ENCODE peak calls at places on chromosomes 7 and 10, in eight cellular contexts. F is SK-N-SH, J is HCT116, O is OCI-LY7, I is GM23338, L is neural progenitor cell, W is MM.1S, K is hepatocyte. R is an unnamed sample.

GRCh38 chr7:70406419-70407189 is 725.3 kb upstream of the GALNT17 start:
- DNase-seq in F (peak), W (no peak), O (peak), L (no peak), K (no peak), I (no peak), J (no peak), R (no peak)

GRCh38 chr7:27179503-27180430 is 5.3 kb downstream of the HOXA11 start:
- DNase-seq in O (peak), F (peak), W (no peak), L (peak), K (peak), J (no peak), I (peak), R (peak)

GRCh38 chr7:46162582-46162981 is 241.5 kb upstream of the IGFBP3 start:
- DNase-seq in O (no peak), I (no peak), L (no peak), J (no peak), K (no peak), F (no peak), W (no peak), R (no peak)

GRCh38 chr10:28928484-28928883 is 251.2 kb downstream of the BAMBI start:
- DNase-seq in F (no peak), K (no peak), W (no peak), I (no peak), L (no peak), J (peak), O (no peak), R (peak)

GRCh38 chr7:113635492-113635891 is 283.3 kb downstream of the PPP1R3A start:
- DNase-seq in W (no peak), K (no peak), F (no peak), O (no peak), L (no peak), J (no peak), I (no peak), R (no peak)

GRCh38 chr7:94907420-94908203 is at the start of gene PPP1R9A:
- DNase-seq in K (peak), W (peak), L (peak), J (peak), F (peak), O (no peak), I (peak), R (peak)

GRCh38 chr10:51860257-51860656 is 160.9 kb upstream of the CSTF2T start:
- DNase-seq in K (no peak), F (no peak), L (no peak), I (no peak), O (no peak), W (peak), J (no peak), R (peak)

GRCh38 chr7:113636727-113637421 is 281.9 kb downstream of the PPP1R3A start:
- DNase-seq in J (no peak), F (no peak), O (no peak), W (no peak), K (no peak), L (no peak), I (no peak), R (peak)

GRCh38 chr7:99579956-99580777 is 17.9 kb upstream of the TMEM225B start:
- DNase-seq in W (peak), I (peak), K (peak), O (no peak), F (peak), L (peak), J (no peak), R (no peak)

GRCh38 chr10:112913661-112914287 is 36.3 kb upstream of the TCF7L2 start:
- DNase-seq in L (no peak), F (no peak), I (no peak), O (no peak), W (no peak), J (no peak), K (no peak), R (no peak)

GRCh38 chr10:5963071-5963470 is 14.3 kb downstream of the IL15RA start:
- DNase-seq in I (no peak), K (no peak), O (no peak), W (no peak), L (no peak), J (no peak), F (no peak), R (no peak)

GRCh38 chr10:85124592-85124991 is 796.2 kb downstream of the CCSER2 start:
- DNase-seq in W (no peak), O (no peak), I (no peak), F (no peak), K (peak), L (no peak), J (no peak), R (no peak)

GRCh38 chr10:130193493-130194193 is 57.5 kb downstream of the GLRX3 start:
- DNase-seq in J (no peak), F (no peak), K (no peak), W (no peak), L (no peak), I (no peak), O (no peak), R (no peak)

GRCh38 chr10:43957267-43958070 is 308.8 kb upstream of the ZNF32 start:
- DNase-seq in I (no peak), O (no peak), F (no peak), K (no peak), W (no peak), L (no peak), J (no peak), R (no peak)

GRCh38 chr10:43041422-43042342 is 35.2 kb upstream of the RET start:
- DNase-seq in L (no peak), W (no peak), I (no peak), J (no peak), F (peak), O (no peak), K (no peak), R (no peak)

GRCh38 chr10:98170249-98171117 is 36.0 kb downstream of the R3HCC1L start:
- DNase-seq in K (peak), W (peak), I (peak), O (peak), J (peak), F (peak), L (peak), R (peak)

GRCh38 chr10:12067336-12067735 is 1.4 kb upstream of the DHTKD1 start:
- DNase-seq in I (no peak), J (no peak), L (no peak), K (no peak), F (no peak), O (no peak), W (no peak), R (peak)

GRCh38 chr7:38840736-38841460 is 68.1 kb downstream of the VPS41 start:
- DNase-seq in L (no peak), J (no peak), W (no peak), I (no peak), K (no peak), F (no peak), O (no peak), R (peak)

GRCh38 chr7:101913876-101914275 is 96.5 kb downstream of the CUX1 start:
- DNase-seq in I (no peak), J (no peak), O (no peak), K (no peak), L (no peak), W (no peak), F (no peak), R (no peak)

GRCh38 chr10:3464760-3465405 is 292.3 kb upstream of the PITRM1 start:
- DNase-seq in W (no peak), O (no peak), I (no peak), J (no peak), F (no peak), L (no peak), K (peak), R (peak)

GRCh38 chr7:88665892-88666514 is 93.5 kb upstream of the ZNF804B start:
- DNase-seq in L (no peak), J (no peak), W (no peak), I (peak), O (no peak), F (no peak), K (peak), R (peak)

GRCh38 chr10:27601519-27601918 is 97.4 kb downstream of the RAB18 start:
- DNase-seq in F (no peak), W (no peak), J (no peak), I (no peak), K (no peak), L (no peak), O (no peak), R (no peak)

GRCh38 chr10:19987931-19988330 is 171.7 kb downstream of the PLXDC2 start:
- DNase-seq in K (no peak), I (peak), W (no peak), O (no peak), F (no peak), J (no peak), L (peak), R (no peak)

GRCh38 chr7:38310601-38311057 is 37.2 kb upstream of the TARP start:
- DNase-seq in L (no peak), J (no peak), W (no peak), F (peak), I (no peak), K (no peak), O (no peak), R (no peak)

GRCh38 chr7:157476654-157477549 is 140.1 kb downstream of the DNAJB6 start:
- DNase-seq in L (no peak), K (no peak), O (no peak), I (no peak), J (no peak), F (no peak), W (no peak), R (no peak)

GRCh38 chr10:129511758-129512157 is 44.7 kb downstream of the MGMT start:
- DNase-seq in J (no peak), K (no peak), L (no peak), W (no peak), I (peak), F (no peak), O (no peak), R (no peak)

GRCh38 chr10:31723074-31723750 is 205.4 kb downstream of the ARHGAP12 start:
- DNase-seq in L (no peak), W (no peak), K (no peak), J (no peak), F (no peak), O (no peak), I (no peak), R (no peak)

GRCh38 chr7:121643320-121643719 is 229.6 kb upstream of the PTPRZ1 start:
- DNase-seq in K (no peak), W (no peak), O (no peak), F (no peak), J (no peak), I (no peak), L (no peak), R (no peak)

DNA sequence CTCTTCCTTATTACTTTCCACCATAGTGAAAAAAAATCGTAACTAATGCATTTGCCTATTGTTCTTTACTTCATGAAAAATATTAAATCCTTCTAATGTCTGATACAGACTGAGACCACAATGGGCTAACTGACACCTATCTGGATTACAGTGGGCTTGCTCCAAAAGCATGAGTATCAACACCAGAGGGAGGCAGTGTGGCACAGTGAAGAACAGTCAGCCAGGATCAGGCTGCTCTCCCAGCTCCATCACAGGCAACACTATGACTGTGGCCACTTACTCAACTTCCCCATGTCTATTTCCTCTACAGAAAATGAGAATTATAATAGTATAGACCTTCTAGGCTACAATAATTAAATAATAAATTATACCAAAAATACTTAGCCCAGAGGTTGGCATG is 97.2 kb downstream of the SLC25A13 start:
- DNase-seq in O (no peak), W (no peak), K (no peak), L (peak), F (peak), I (peak), J (no peak), R (peak)
- TF ChIP-seq CTCF in O (peak), W (no peak), K (peak), L (peak), F (peak), I (peak), J (peak), R (peak)

DNA sequence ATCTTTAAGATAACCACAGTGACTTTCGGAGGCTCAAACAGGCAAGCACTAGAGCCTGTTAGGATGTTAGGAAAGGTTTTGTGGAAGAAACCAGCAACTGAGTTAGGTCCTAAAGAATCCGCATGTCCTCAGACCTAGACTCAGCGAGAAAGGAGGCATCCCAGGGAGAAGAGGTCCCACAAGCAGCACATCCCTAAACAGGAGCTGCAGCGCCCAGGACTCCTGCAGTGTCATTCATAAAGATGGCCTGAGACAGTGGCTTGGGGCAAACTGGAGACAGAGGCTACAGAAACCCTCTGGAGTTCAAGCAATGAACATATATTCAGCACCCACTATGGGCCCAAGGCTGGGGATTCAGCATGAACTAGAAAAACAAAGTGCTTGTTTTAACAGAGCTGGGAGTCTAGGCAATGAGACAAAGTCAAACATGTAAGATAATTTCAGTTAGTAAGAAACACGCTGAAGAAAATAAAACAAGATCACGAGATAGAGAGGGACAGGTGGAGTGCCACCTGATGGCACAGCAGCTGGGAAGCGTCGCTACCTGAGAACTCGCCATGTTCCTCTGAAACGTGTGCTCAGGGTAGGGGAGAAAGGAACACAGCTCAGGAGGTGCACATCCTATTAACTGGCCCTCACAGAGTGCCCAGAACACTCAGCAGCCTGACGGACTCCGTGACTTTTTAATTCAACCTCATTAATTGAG is 48.1 kb downstream of the PARD3 start:
- DNase-seq in K (no peak), W (no peak), F (no peak), O (no peak), L (peak), I (peak), J (no peak), R (no peak)
- TF ChIP-seq EZH2phosphoT487 in K (no peak), W (no peak), F (no peak), O (no peak), L (no peak), I (no peak), J (no peak), R (no peak)

GRCh38 chr7:47383064-47383463 is 198.8 kb downstream of the TNS3 start:
- DNase-seq in W (no peak), L (no peak), O (no peak), J (no peak), F (no peak), I (no peak), K (no peak), R (no peak)
- TF ChIP-seq CTCF in W (no peak), L (no peak), O (no peak), J (no peak), F (no peak), I (no peak), K (no peak), R (no peak)

DNA sequence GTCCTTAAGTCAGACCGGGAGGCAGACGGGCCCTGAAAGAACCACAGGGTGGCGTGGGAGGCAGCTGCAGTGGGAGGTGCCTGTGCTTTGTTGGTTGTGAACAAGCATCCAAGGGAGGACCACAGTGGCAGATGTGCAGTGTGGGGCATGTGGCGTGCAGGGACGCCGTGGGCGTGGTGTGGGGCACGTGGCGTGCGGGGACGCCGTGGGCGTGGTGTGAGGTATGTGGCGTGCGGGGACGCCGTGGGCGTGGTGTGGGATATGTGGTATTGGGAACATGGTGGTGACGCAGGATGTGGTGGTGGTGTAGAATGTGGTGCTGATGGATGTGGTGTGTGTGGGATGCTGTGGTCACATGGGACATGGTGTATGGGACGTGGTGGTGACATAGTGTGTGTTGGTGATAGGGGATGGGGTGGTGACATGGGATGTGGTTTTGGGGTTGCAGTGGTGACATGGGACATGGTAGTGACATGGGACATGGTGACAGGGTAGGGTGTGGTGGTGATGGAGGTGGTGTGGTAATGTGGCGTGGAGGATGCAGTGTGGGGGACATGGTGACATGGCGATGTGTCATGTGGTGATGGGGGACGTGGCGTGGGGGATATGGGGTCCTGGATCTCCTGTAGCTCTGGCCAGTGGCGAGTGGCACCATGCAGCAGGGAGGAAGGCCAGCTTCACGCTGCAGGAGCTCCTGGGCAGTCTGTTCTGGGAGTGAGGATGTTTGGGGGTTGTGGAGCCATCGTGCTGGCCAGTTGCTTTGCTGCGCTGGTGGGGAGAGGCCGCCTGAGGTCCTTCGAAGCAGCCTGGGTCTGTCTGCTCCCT is 78.8 kb downstream of the INPP5A start:
- DNase-seq in J (no peak), O (no peak), W (no peak), L (no peak), K (no peak), I (no peak), F (no peak), R (no peak)
- TF ChIP-seq EZH2phosphoT487 in J (no peak), O (no peak), W (no peak), L (no peak), K (no peak), I (no peak), F (no peak), R (no peak)

DNA sequence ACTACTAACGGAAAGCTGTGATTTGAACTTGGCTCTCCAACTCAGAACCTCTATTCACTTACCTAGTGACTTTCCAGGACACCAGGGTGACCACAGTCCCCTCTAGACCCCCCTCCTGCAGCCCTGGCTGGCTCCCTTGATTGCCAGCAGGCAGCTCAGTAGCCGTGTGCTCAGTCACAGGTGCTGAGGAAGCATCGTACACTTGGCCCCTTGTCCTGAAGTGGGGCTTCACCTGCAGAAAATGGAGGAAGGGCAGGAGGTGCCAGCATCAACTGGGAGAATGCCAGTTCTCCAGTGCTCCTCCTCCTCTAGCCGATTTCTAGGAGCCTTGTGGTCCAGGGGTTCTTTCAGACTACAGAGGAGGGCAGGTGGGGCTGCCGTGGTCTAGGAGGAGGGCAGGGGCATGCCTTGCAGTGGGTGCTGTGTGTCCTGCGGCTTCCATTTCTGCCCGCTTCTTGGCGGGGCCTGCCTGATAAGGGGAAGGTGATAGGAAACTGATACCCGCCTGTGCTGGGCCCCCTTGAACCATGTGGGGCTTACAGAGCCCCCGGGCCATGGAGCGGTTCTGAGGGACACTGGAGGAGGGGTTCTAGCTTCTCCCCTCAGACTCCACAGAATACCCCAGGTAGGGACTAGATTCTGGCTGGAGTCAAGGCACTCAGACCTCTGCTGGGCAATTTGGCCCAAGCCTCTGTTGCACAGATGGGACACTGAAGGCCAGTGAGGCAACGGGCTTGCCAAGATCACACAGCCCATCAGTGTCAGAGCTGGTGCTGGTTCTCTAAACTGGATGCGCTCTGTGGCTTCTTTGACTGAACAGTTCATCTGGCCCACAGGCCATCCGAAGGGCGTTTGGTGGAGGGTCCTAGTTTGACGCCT is 14.0 kb downstream of the FAM241B start:
- DNase-seq in K (no peak), L (no peak), I (no peak), W (no peak), F (no peak), J (no peak), O (no peak), R (no peak)
- TF ChIP-seq CTCF in K (no peak), L (no peak), I (no peak), W (no peak), F (no peak), J (no peak), O (no peak), R (no peak)

GRCh38 chr10:1402016-1402820 is 335.1 kb downstream of the ADARB2 start:
- DNase-seq in W (no peak), F (peak), O (no peak), L (no peak), J (no peak), I (no peak), K (no peak), R (no peak)

GRCh38 chr10:1398626-1399410 is 338.5 kb downstream of the ADARB2 start:
- DNase-seq in I (no peak), O (no peak), J (no peak), W (no peak), F (no peak), L (no peak), K (no peak), R (no peak)

GRCh38 chr10:1399431-1400120 is 337.7 kb downstream of the ADARB2 start:
- DNase-seq in F (peak), I (no peak), W (no peak), J (no peak), K (no peak), L (no peak), O (no peak), R (no peak)

GRCh38 chr10:1401056-1401965 is 336.0 kb downstream of the ADARB2 start:
- DNase-seq in L (peak), I (no peak), K (no peak), F (peak), O (no peak), J (no peak), W (no peak), R (no peak)

GRCh38 chr10:1400129-1400865 is 337.0 kb downstream of the ADARB2 start:
- DNase-seq in I (no peak), F (no peak), J (no peak), L (no peak), K (peak), O (no peak), W (no peak), R (no peak)
- TF ChIP-seq EZH2phosphoT487 in I (no peak), F (no peak), J (no peak), L (no peak), K (no peak), O (no peak), W (no peak), R (no peak)